ENCODE peak calls at places on chromosome 3, in four cellular contexts. B is T-helper 2 cell, F is HFFc6, K is GOT3. N is an unnamed sample.

GRCh38 chr3:135142530-135142929 is 347.5 kb downstream of the EPHB1 start:
- DNase-seq in B (no peak), F (no peak), K (no peak), N (no peak)

GRCh38 chr3:71076361-71076997 is 507.0 kb downstream of the FOXP1 start:
- DNase-seq in B (no peak), F (peak), K (no peak), N (no peak)

GRCh38 chr3:106534206-106534605 is 665.4 kb upstream of the CBLB start:
- DNase-seq in B (peak), F (peak), K (no peak), N (peak)

GRCh38 chr3:135896613-135897012 is 68.9 kb upstream of the PPP2R3A start:
- DNase-seq in B (no peak), F (peak), K (no peak), N (no peak)

GRCh38 chr3:25604107-25604805 is 60.5 kb downstream of the TOP2B start:
- DNase-seq in B (no peak), F (peak), K (no peak), N (no peak)

GRCh38 chr3:186277268-186277909 is 84.6 kb downstream of the DGKG start:
- DNase-seq in B (no peak), F (peak), K (no peak), N (no peak)

GRCh38 chr3:150184426-150185071 is 213.9 kb upstream of the PFN2 start:
- DNase-seq in B (no peak), F (peak), K (no peak), N (no peak)

GRCh38 chr3:165854696-165855095 is 17.5 kb upstream of the BCHE start:
- DNase-seq in B (no peak), F (no peak), K (no peak), N (no peak)

GRCh38 chr3:194588741-194589140 is 44.5 kb downstream of the TMEM44 start:
- DNase-seq in B (no peak), F (no peak), K (no peak), N (no peak)

GRCh38 chr3:67090472-67090871 is 92.4 kb downstream of the KBTBD8 start:
- DNase-seq in B (no peak), F (peak), K (no peak), N (no peak)

GRCh38 chr3:49028298-49028672 is 913 bp downstream of the IMPDH2 start:
- DNase-seq in B (no peak), F (no peak), K (no peak), N (no peak)

GRCh38 chr3:58059349-58060321 is 51.4 kb downstream of the FLNB start:
- DNase-seq in B (no peak), F (peak), K (no peak), N (no peak)

N was measured in effector memory CD4-positive, alpha-beta T cell.